ENCODE peak calls at places on chromosomes 13 and 19, in ten cellular contexts. One of them, this sample, is unnamed.

GRCh38 chr19:3250675-3251074 is 26.2 kb downstream of the CELF5 start:
- DNase-seq in activated naive CD8-positive, alpha-beta T cell treated with anti-CD3 and anti-CD28 coated beads, Interleukin-2, amount 50 U/mL, for 24 hours: peak
- DNase-seq in tibial nerve: peak
- DNase-seq in DMS79: no peak
- DNase-seq in HL-60: peak
- DNase-seq in Right ventricle myocardium superior: no peak
- DNase-seq in MM.1S: no peak
- DNase-seq in stimulated activated CD8-positive, alpha-beta memory T cell treated with anti-CD3 and anti-CD28 coated beads, Interleukin-7, amount 100 ng/mL, for 4 hours: no peak
- DNase-seq in posterior vena cava: no peak
- DNase-seq in renal cortical epithelial cell: no peak
- DNase-seq in this sample: no peak

GRCh38 chr13:73090116-73090811 is 31.5 kb downstream of the KLF5 start:
- DNase-seq in MM.1S: peak
- DNase-seq in renal cortical epithelial cell: peak
- DNase-seq in posterior vena cava: no peak
- DNase-seq in HL-60: no peak
- DNase-seq in tibial nerve: no peak
- DNase-seq in stimulated activated CD8-positive, alpha-beta memory T cell treated with anti-CD3 and anti-CD28 coated beads, Interleukin-7, amount 100 ng/mL, for 4 hours: no peak
- DNase-seq in DMS79: peak
- DNase-seq in activated naive CD8-positive, alpha-beta T cell treated with anti-CD3 and anti-CD28 coated beads, Interleukin-2, amount 50 U/mL, for 24 hours: no peak
- DNase-seq in Right ventricle myocardium superior: no peak
- DNase-seq in this sample: peak

GRCh38 chr13:46472384-46472783 is 80.6 kb upstream of the LRCH1 start:
- DNase-seq in activated naive CD8-positive, alpha-beta T cell treated with anti-CD3 and anti-CD28 coated beads, Interleukin-2, amount 50 U/mL, for 24 hours: no peak
- DNase-seq in DMS79: no peak
- DNase-seq in Right ventricle myocardium superior: no peak
- DNase-seq in MM.1S: no peak
- DNase-seq in stimulated activated CD8-positive, alpha-beta memory T cell treated with anti-CD3 and anti-CD28 coated beads, Interleukin-7, amount 100 ng/mL, for 4 hours: no peak
- DNase-seq in posterior vena cava: no peak
- DNase-seq in HL-60: no peak
- DNase-seq in renal cortical epithelial cell: no peak
- DNase-seq in tibial nerve: no peak
- DNase-seq in this sample: no peak

GRCh38 chr19:37243206-37243632 is 25.2 kb downstream of the ZNF383 start:
- DNase-seq in posterior vena cava: no peak
- DNase-seq in tibial nerve: no peak
- DNase-seq in stimulated activated CD8-positive, alpha-beta memory T cell treated with anti-CD3 and anti-CD28 coated beads, Interleukin-7, amount 100 ng/mL, for 4 hours: no peak
- DNase-seq in renal cortical epithelial cell: no peak
- DNase-seq in DMS79: no peak
- DNase-seq in Right ventricle myocardium superior: no peak
- DNase-seq in HL-60: no peak
- DNase-seq in MM.1S: no peak
- DNase-seq in activated naive CD8-positive, alpha-beta T cell treated with anti-CD3 and anti-CD28 coated beads, Interleukin-2, amount 50 U/mL, for 24 hours: no peak
- DNase-seq in this sample: no peak

GRCh38 chr13:92972751-92973150 is 253.9 kb upstream of the GPC6 start:
- DNase-seq in Right ventricle myocardium superior: no peak
- DNase-seq in tibial nerve: no peak
- DNase-seq in HL-60: no peak
- DNase-seq in DMS79: no peak
- DNase-seq in stimulated activated CD8-positive, alpha-beta memory T cell treated with anti-CD3 and anti-CD28 coated beads, Interleukin-7, amount 100 ng/mL, for 4 hours: no peak
- DNase-seq in MM.1S: no peak
- DNase-seq in renal cortical epithelial cell: peak
- DNase-seq in posterior vena cava: no peak
- DNase-seq in activated naive CD8-positive, alpha-beta T cell treated with anti-CD3 and anti-CD28 coated beads, Interleukin-2, amount 50 U/mL, for 24 hours: no peak
- DNase-seq in this sample: peak

GRCh38 chr19:28039677-28040381 is 1173.1 kb downstream of the UQCRFS1 start:
- DNase-seq in tibial nerve: no peak
- DNase-seq in Right ventricle myocardium superior: no peak
- DNase-seq in DMS79: no peak
- DNase-seq in HL-60: no peak
- DNase-seq in posterior vena cava: no peak
- DNase-seq in renal cortical epithelial cell: peak
- DNase-seq in stimulated activated CD8-positive, alpha-beta memory T cell treated with anti-CD3 and anti-CD28 coated beads, Interleukin-7, amount 100 ng/mL, for 4 hours: no peak
- DNase-seq in MM.1S: no peak
- DNase-seq in activated naive CD8-positive, alpha-beta T cell treated with anti-CD3 and anti-CD28 coated beads, Interleukin-2, amount 50 U/mL, for 24 hours: no peak
- DNase-seq in this sample: peak

GRCh38 chr13:97017322-97017721 is 23.0 kb upstream of the OXGR1 start:
- DNase-seq in Right ventricle myocardium superior: no peak
- DNase-seq in tibial nerve: no peak
- DNase-seq in stimulated activated CD8-positive, alpha-beta memory T cell treated with anti-CD3 and anti-CD28 coated beads, Interleukin-7, amount 100 ng/mL, for 4 hours: no peak
- DNase-seq in MM.1S: no peak
- DNase-seq in activated naive CD8-positive, alpha-beta T cell treated with anti-CD3 and anti-CD28 coated beads, Interleukin-2, amount 50 U/mL, for 24 hours: no peak
- DNase-seq in HL-60: no peak
- DNase-seq in renal cortical epithelial cell: no peak
- DNase-seq in posterior vena cava: no peak
- DNase-seq in DMS79: no peak
- DNase-seq in this sample: no peak

GRCh38 chr19:1247747-1248453 is 483 bp upstream of the MIDN start:
- DNase-seq in posterior vena cava: peak
- DNase-seq in DMS79: no peak
- DNase-seq in MM.1S: no peak
- DNase-seq in stimulated activated CD8-positive, alpha-beta memory T cell treated with anti-CD3 and anti-CD28 coated beads, Interleukin-7, amount 100 ng/mL, for 4 hours: no peak
- DNase-seq in renal cortical epithelial cell: peak
- DNase-seq in activated naive CD8-positive, alpha-beta T cell treated with anti-CD3 and anti-CD28 coated beads, Interleukin-2, amount 50 U/mL, for 24 hours: peak
- DNase-seq in Right ventricle myocardium superior: peak
- DNase-seq in HL-60: peak
- DNase-seq in tibial nerve: no peak
- DNase-seq in this sample: peak

GRCh38 chr13:100470841-100471505 is 117.6 kb downstream of the GGACT start:
- DNase-seq in tibial nerve: no peak
- DNase-seq in Right ventricle myocardium superior: no peak
- DNase-seq in MM.1S: no peak
- DNase-seq in activated naive CD8-positive, alpha-beta T cell treated with anti-CD3 and anti-CD28 coated beads, Interleukin-2, amount 50 U/mL, for 24 hours: no peak
- DNase-seq in DMS79: no peak
- DNase-seq in stimulated activated CD8-positive, alpha-beta memory T cell treated with anti-CD3 and anti-CD28 coated beads, Interleukin-7, amount 100 ng/mL, for 4 hours: no peak
- DNase-seq in HL-60: no peak
- DNase-seq in posterior vena cava: no peak
- DNase-seq in renal cortical epithelial cell: no peak
- DNase-seq in this sample: no peak

GRCh38 chr19:8585894-8586750 is 8.9 kb upstream of the MYO1F start:
- DNase-seq in stimulated activated CD8-positive, alpha-beta memory T cell treated with anti-CD3 and anti-CD28 coated beads, Interleukin-7, amount 100 ng/mL, for 4 hours: no peak
- DNase-seq in tibial nerve: no peak
- DNase-seq in Right ventricle myocardium superior: peak
- DNase-seq in activated naive CD8-positive, alpha-beta T cell treated with anti-CD3 and anti-CD28 coated beads, Interleukin-2, amount 50 U/mL, for 24 hours: peak
- DNase-seq in MM.1S: peak
- DNase-seq in renal cortical epithelial cell: no peak
- DNase-seq in posterior vena cava: no peak
- DNase-seq in HL-60: no peak
- DNase-seq in DMS79: no peak
- DNase-seq in this sample: no peak

GRCh38 chr19:42274065-42274682 is 5.1 kb downstream of the CIC start:
- DNase-seq in Right ventricle myocardium superior: no peak
- DNase-seq in DMS79: no peak
- DNase-seq in posterior vena cava: no peak
- DNase-seq in MM.1S: no peak
- DNase-seq in activated naive CD8-positive, alpha-beta T cell treated with anti-CD3 and anti-CD28 coated beads, Interleukin-2, amount 50 U/mL, for 24 hours: no peak
- DNase-seq in stimulated activated CD8-positive, alpha-beta memory T cell treated with anti-CD3 and anti-CD28 coated beads, Interleukin-7, amount 100 ng/mL, for 4 hours: no peak
- DNase-seq in HL-60: no peak
- DNase-seq in renal cortical epithelial cell: no peak
- DNase-seq in tibial nerve: no peak
- DNase-seq in this sample: no peak

GRCh38 chr13:111267205-111267604 is 53.2 kb upstream of the TEX29 start:
- DNase-seq in stimulated activated CD8-positive, alpha-beta memory T cell treated with anti-CD3 and anti-CD28 coated beads, Interleukin-7, amount 100 ng/mL, for 4 hours: no peak
- DNase-seq in activated naive CD8-positive, alpha-beta T cell treated with anti-CD3 and anti-CD28 coated beads, Interleukin-2, amount 50 U/mL, for 24 hours: no peak
- DNase-seq in HL-60: no peak
- DNase-seq in Right ventricle myocardium superior: no peak
- DNase-seq in MM.1S: no peak
- DNase-seq in DMS79: peak
- DNase-seq in renal cortical epithelial cell: no peak
- DNase-seq in posterior vena cava: no peak
- DNase-seq in tibial nerve: no peak
- DNase-seq in this sample: no peak

GRCh38 chr13:32045963-32046785 is 14.6 kb downstream of the FRY start:
- DNase-seq in Right ventricle myocardium superior: no peak
- DNase-seq in posterior vena cava: no peak
- DNase-seq in tibial nerve: peak
- DNase-seq in MM.1S: no peak
- DNase-seq in activated naive CD8-positive, alpha-beta T cell treated with anti-CD3 and anti-CD28 coated beads, Interleukin-2, amount 50 U/mL, for 24 hours: no peak
- DNase-seq in stimulated activated CD8-positive, alpha-beta memory T cell treated with anti-CD3 and anti-CD28 coated beads, Interleukin-7, amount 100 ng/mL, for 4 hours: no peak
- DNase-seq in DMS79: peak
- DNase-seq in HL-60: peak
- DNase-seq in renal cortical epithelial cell: peak
- DNase-seq in this sample: peak

GRCh38 chr13:50805805-50806204 is 37.7 kb downstream of the DLEU7 start:
- DNase-seq in MM.1S: no peak
- DNase-seq in HL-60: no peak
- DNase-seq in stimulated activated CD8-positive, alpha-beta memory T cell treated with anti-CD3 and anti-CD28 coated beads, Interleukin-7, amount 100 ng/mL, for 4 hours: no peak
- DNase-seq in activated naive CD8-positive, alpha-beta T cell treated with anti-CD3 and anti-CD28 coated beads, Interleukin-2, amount 50 U/mL, for 24 hours: no peak
- DNase-seq in Right ventricle myocardium superior: no peak
- DNase-seq in DMS79: no peak
- DNase-seq in renal cortical epithelial cell: peak
- DNase-seq in posterior vena cava: no peak
- DNase-seq in tibial nerve: no peak
- DNase-seq in this sample: no peak

GRCh38 chr19:7534531-7534980 is 961 bp upstream of the PNPLA6 start:
- DNase-seq in Right ventricle myocardium superior: peak
- DNase-seq in HL-60: no peak
- DNase-seq in stimulated activated CD8-positive, alpha-beta memory T cell treated with anti-CD3 and anti-CD28 coated beads, Interleukin-7, amount 100 ng/mL, for 4 hours: no peak
- DNase-seq in DMS79: no peak
- DNase-seq in posterior vena cava: peak
- DNase-seq in tibial nerve: peak
- DNase-seq in activated naive CD8-positive, alpha-beta T cell treated with anti-CD3 and anti-CD28 coated beads, Interleukin-2, amount 50 U/mL, for 24 hours: peak
- DNase-seq in MM.1S: peak
- DNase-seq in renal cortical epithelial cell: peak
- DNase-seq in this sample: peak

GRCh38 chr13:109751477-109751876 is 34.9 kb downstream of the IRS2 start:
- DNase-seq in activated naive CD8-positive, alpha-beta T cell treated with anti-CD3 and anti-CD28 coated beads, Interleukin-2, amount 50 U/mL, for 24 hours: no peak
- DNase-seq in tibial nerve: no peak
- DNase-seq in stimulated activated CD8-positive, alpha-beta memory T cell treated with anti-CD3 and anti-CD28 coated beads, Interleukin-7, amount 100 ng/mL, for 4 hours: no peak
- DNase-seq in Right ventricle myocardium superior: no peak
- DNase-seq in renal cortical epithelial cell: no peak
- DNase-seq in posterior vena cava: no peak
- DNase-seq in HL-60: no peak
- DNase-seq in MM.1S: no peak
- DNase-seq in DMS79: no peak
- DNase-seq in this sample: no peak

GRCh38 chr13:45184693-45185092 is 16.2 kb downstream of the KCTD4 start:
- DNase-seq in stimulated activated CD8-positive, alpha-beta memory T cell treated with anti-CD3 and anti-CD28 coated beads, Interleukin-7, amount 100 ng/mL, for 4 hours: no peak
- DNase-seq in DMS79: no peak
- DNase-seq in posterior vena cava: no peak
- DNase-seq in activated naive CD8-positive, alpha-beta T cell treated with anti-CD3 and anti-CD28 coated beads, Interleukin-2, amount 50 U/mL, for 24 hours: no peak
- DNase-seq in Right ventricle myocardium superior: no peak
- DNase-seq in renal cortical epithelial cell: no peak
- DNase-seq in tibial nerve: no peak
- DNase-seq in MM.1S: no peak
- DNase-seq in HL-60: no peak
- DNase-seq in this sample: no peak

GRCh38 chr13:52026246-52026626 is 1.7 kb downstream of the UTP14C start:
- DNase-seq in stimulated activated CD8-positive, alpha-beta memory T cell treated with anti-CD3 and anti-CD28 coated beads, Interleukin-7, amount 100 ng/mL, for 4 hours: no peak
- DNase-seq in DMS79: no peak
- DNase-seq in posterior vena cava: no peak
- DNase-seq in HL-60: no peak
- DNase-seq in activated naive CD8-positive, alpha-beta T cell treated with anti-CD3 and anti-CD28 coated beads, Interleukin-2, amount 50 U/mL, for 24 hours: no peak
- DNase-seq in renal cortical epithelial cell: no peak
- DNase-seq in MM.1S: no peak
- DNase-seq in tibial nerve: no peak
- DNase-seq in Right ventricle myocardium superior: no peak
- DNase-seq in this sample: no peak

GRCh38 chr19:38315657-38316476 is at the start of gene YIF1B:
- DNase-seq in DMS79: peak
- DNase-seq in activated naive CD8-positive, alpha-beta T cell treated with anti-CD3 and anti-CD28 coated beads, Interleukin-2, amount 50 U/mL, for 24 hours: peak
- DNase-seq in MM.1S: peak
- DNase-seq in renal cortical epithelial cell: peak
- DNase-seq in HL-60: peak
- DNase-seq in stimulated activated CD8-positive, alpha-beta memory T cell treated with anti-CD3 and anti-CD28 coated beads, Interleukin-7, amount 100 ng/mL, for 4 hours: peak
- DNase-seq in tibial nerve: peak
- DNase-seq in Right ventricle myocardium superior: peak
- DNase-seq in posterior vena cava: peak
- DNase-seq in this sample: peak

GRCh38 chr19:40284501-40285352 is at the start of gene AKT2:
- DNase-seq in DMS79: peak
- DNase-seq in Right ventricle myocardium superior: no peak
- DNase-seq in tibial nerve: peak
- DNase-seq in stimulated activated CD8-positive, alpha-beta memory T cell treated with anti-CD3 and anti-CD28 coated beads, Interleukin-7, amount 100 ng/mL, for 4 hours: peak
- DNase-seq in HL-60: no peak
- DNase-seq in MM.1S: peak
- DNase-seq in activated naive CD8-positive, alpha-beta T cell treated with anti-CD3 and anti-CD28 coated beads, Interleukin-2, amount 50 U/mL, for 24 hours: peak
- DNase-seq in renal cortical epithelial cell: no peak
- DNase-seq in posterior vena cava: peak
- DNase-seq in this sample: no peak

GRCh38 chr13:113220877-113221276 is 11.5 kb downstream of the CUL4A start:
- DNase-seq in HL-60: no peak
- DNase-seq in tibial nerve: no peak
- DNase-seq in stimulated activated CD8-positive, alpha-beta memory T cell treated with anti-CD3 and anti-CD28 coated beads, Interleukin-7, amount 100 ng/mL, for 4 hours: no peak
- DNase-seq in renal cortical epithelial cell: no peak
- DNase-seq in posterior vena cava: no peak
- DNase-seq in DMS79: no peak
- DNase-seq in Right ventricle myocardium superior: no peak
- DNase-seq in MM.1S: no peak
- DNase-seq in activated naive CD8-positive, alpha-beta T cell treated with anti-CD3 and anti-CD28 coated beads, Interleukin-2, amount 50 U/mL, for 24 hours: peak
- DNase-seq in this sample: no peak

GRCh38 chr19:13505761-13506549 is at the start of gene CACNA1A:
- DNase-seq in Right ventricle myocardium superior: no peak
- DNase-seq in posterior vena cava: no peak
- DNase-seq in MM.1S: no peak
- DNase-seq in DMS79: no peak
- DNase-seq in HL-60: no peak
- DNase-seq in tibial nerve: no peak
- DNase-seq in stimulated activated CD8-positive, alpha-beta memory T cell treated with anti-CD3 and anti-CD28 coated beads, Interleukin-7, amount 100 ng/mL, for 4 hours: no peak
- DNase-seq in renal cortical epithelial cell: no peak
- DNase-seq in activated naive CD8-positive, alpha-beta T cell treated with anti-CD3 and anti-CD28 coated beads, Interleukin-2, amount 50 U/mL, for 24 hours: peak
- DNase-seq in this sample: no peak

GRCh38 chr13:110305544-110305943 is 1.4 kb downstream of the COL4A1 start:
- DNase-seq in stimulated activated CD8-positive, alpha-beta memory T cell treated with anti-CD3 and anti-CD28 coated beads, Interleukin-7, amount 100 ng/mL, for 4 hours: no peak
- DNase-seq in MM.1S: no peak
- DNase-seq in Right ventricle myocardium superior: no peak
- DNase-seq in HL-60: no peak
- DNase-seq in posterior vena cava: no peak
- DNase-seq in renal cortical epithelial cell: no peak
- DNase-seq in tibial nerve: no peak
- DNase-seq in activated naive CD8-positive, alpha-beta T cell treated with anti-CD3 and anti-CD28 coated beads, Interleukin-2, amount 50 U/mL, for 24 hours: no peak
- DNase-seq in DMS79: no peak
- DNase-seq in this sample: no peak